ENCODE peak calls at places on chromosomes 1 and 21, in nine cellular contexts. M is mucosa of gallbladder; S is AML-193; D is sigmoid colon; L is upper lobe of right lung; U is WERI-Rb-1; O is stimulated activated CD4-positive, alpha-beta T cell treated with anti-CD3 and anti-CD28 coated beads, Interleukin-1b, Interleukin-23, amount 100 ng/mL, for 4 hours; W is renal cortical epithelial cell; X is GOT3. G is an unnamed sample.

GRCh38 chr1:15046487-15047165 is 106.9 kb upstream of the TMEM51 start:
- DNase-seq in M (peak; percentile 72), S (peak; percentile 5), D (peak; percentile 86), L (peak; percentile 81), U (peak; percentile 84), O (peak; percentile 30), W (peak; percentile 80), X (peak; percentile 49), G (no peak)

GRCh38 chr1:203915811-203916210 is 54.4 kb downstream of the SNRPE start:
- DNase-seq in M (no peak), S (no peak), D (no peak), L (no peak), U (no peak), O (no peak), W (no peak), X (no peak), G (no peak)

GRCh38 chr1:52238474-52238873 is 96.6 kb downstream of the ZFYVE9 start:
- DNase-seq in M (no peak), S (no peak), D (no peak), L (no peak), U (no peak), O (no peak), W (peak; percentile 52), X (no peak), G (no peak)

GRCh38 chr21:17348849-17349248 is 164.0 kb upstream of the CXADR start:
- DNase-seq in M (no peak), S (no peak), D (no peak), L (no peak), U (no peak), O (no peak), W (no peak), X (no peak), G (no peak)

GRCh38 chr1:14553711-14554110 is 44.8 kb upstream of the KAZN start:
- DNase-seq in M (no peak), S (no peak), D (no peak), L (no peak), U (no peak), O (no peak), W (peak; percentile 96), X (no peak), G (no peak)

GRCh38 chr1:93749894-93750301 is 68.3 kb upstream of the BCAR3 start:
- DNase-seq in M (no peak), S (no peak), D (no peak), L (no peak), U (no peak), O (no peak), W (peak; percentile 46), X (no peak), G (no peak)

GRCh38 chr1:230699716-230700115 is 14.2 kb downstream of the AGT start:
- DNase-seq in M (no peak), S (no peak), D (no peak), L (no peak), U (no peak), O (no peak), W (no peak), X (no peak), G (no peak)

GRCh38 chr1:145908653-145909052 is 1.2 kb downstream of the ITGA10 start:
- DNase-seq in M (no peak), S (no peak), D (no peak), L (no peak), U (peak; percentile 5), O (no peak), W (no peak), X (peak; percentile 36), G (no peak)

GRCh38 chr1:78491311-78492071 is 717 bp downstream of the PTGFR start:
- DNase-seq in M (no peak), S (no peak), D (peak; percentile 68), L (peak; percentile 63), U (no peak), O (no peak), W (peak; percentile 64), X (peak; percentile 3), G (no peak)

GRCh38 chr1:171801395-171801990 is 20.0 kb downstream of the METTL13 start:
- DNase-seq in M (no peak), S (peak; percentile 16), D (no peak), L (no peak), U (no peak), O (no peak), W (peak; percentile 54), X (no peak), G (no peak)

GRCh38 chr1:2982615-2983318 is 38.5 kb upstream of the ACTRT2 start:
- DNase-seq in M (no peak), S (no peak), D (peak; percentile 61), L (peak; percentile 53), U (no peak), O (no peak), W (no peak), X (no peak), G (peak; percentile 89)

GRCh38 chr1:209688746-209689234 is 13.6 kb downstream of the G0S2 start:
- DNase-seq in M (peak; percentile 72), S (no peak), D (no peak), L (no peak), U (no peak), O (no peak), W (peak; percentile 59), X (no peak), G (no peak)

GRCh38 chr1:6009120-6010040 is 17.2 kb upstream of the NPHP4 start:
- DNase-seq in M (no peak), S (no peak), D (no peak), L (peak; percentile 51), U (no peak), O (no peak), W (no peak), X (no peak), G (no peak)